ENCODE peak calls at places on chromosomes 4 and X, in five cellular contexts. S is GM20000, A is lower leg skin, X is AG08396, T is pons. L is an unnamed sample.

GRCh38 chrX:12319955-12320354 is 181.7 kb downstream of the FRMPD4 start:
- DNase-seq in T (no peak), A (no peak), S (no peak), X (no peak), L (no peak)

GRCh38 chr4:47746122-47746521 is 91.7 kb downstream of the CORIN start:
- DNase-seq in S (no peak), T (no peak), X (no peak), A (no peak), L (no peak)

GRCh38 chrX:38311743-38312142 is 15.6 kb downstream of the RPGR start:
- DNase-seq in X (no peak), S (no peak), A (no peak), T (no peak), L (no peak)

GRCh38 chr4:6017030-6017429 is 1.2 kb downstream of the C4orf50 start:
- DNase-seq in S (no peak), X (no peak), A (no peak), T (no peak), L (no peak)

GRCh38 chr4:35689866-35690265 is 554.4 kb downstream of the ARAP2 start:
- DNase-seq in T (no peak), S (no peak), X (no peak), A (no peak), L (no peak)

GRCh38 chr4:125283702-125284279 is 31.0 kb upstream of the FAT4 start:
- DNase-seq in A (no peak), T (peak; percentile 47), S (peak; percentile 24), X (peak; percentile 23), L (no peak)

GRCh38 chrX:9899640-9900075 is 67.5 kb upstream of the CLDN34 start:
- DNase-seq in X (peak; percentile 40), S (no peak), A (no peak), T (peak; percentile 82), L (no peak)

GRCh38 chrX:151019837-151020236 is 36.7 kb downstream of the HMGB3 start:
- DNase-seq in S (no peak), T (no peak), A (no peak), X (peak; percentile 22), L (no peak)

L was measured in T1000.